ENCODE peak calls at places on chromosomes 13 and 19, in ten cellular contexts. D is AG09309; X is left lung; B is ovary; Z is COR-L47; E is tibial nerve; L is PC-9; H is activated CD8-positive, alpha-beta memory T cell treated with anti-CD3 and anti-CD28 coated beads for 24 hours; J is neuronal stem cell; R is hepatic stellate cell. O is an unnamed sample.

GRCh38 chr13:110123041-110123809 is 183.7 kb downstream of the COL4A1 start:
- DNase-seq in Z (peak), L (no peak), H (no peak), X (no peak), D (no peak), J (no peak), R (no peak), E (no peak), B (no peak), O (no peak)

GRCh38 chr13:33349996-33350826 is 64.7 kb upstream of the STARD13 start:
- DNase-seq in X (peak), R (peak), D (no peak), L (peak), E (peak), H (no peak), Z (no peak), B (peak), J (peak), O (peak)

GRCh38 chr13:46749951-46750350 is 47.0 kb downstream of the ESD start:
- DNase-seq in E (no peak), L (no peak), B (no peak), X (no peak), J (no peak), H (no peak), Z (no peak), D (no peak), R (no peak), O (no peak)

GRCh38 chr19:40921005-40921897 is 39.2 kb upstream of the CYP2A7 start:
- DNase-seq in L (peak), J (no peak), D (no peak), Z (no peak), E (no peak), B (peak), X (peak), R (no peak), H (no peak), O (peak)

GRCh38 chr19:2049741-2050348 is 1.2 kb downstream of the MKNK2 start:
- DNase-seq in Z (peak), D (no peak), R (peak), H (peak), X (peak), B (peak), L (peak), J (no peak), E (peak), O (peak)

GRCh38 chr13:97441414-97441813 is 7.4 kb downstream of the RAP2A start:
- DNase-seq in R (no peak), B (no peak), X (no peak), E (no peak), D (no peak), J (no peak), Z (no peak), L (no peak), H (no peak), O (no peak)

GRCh38 chr13:79525458-79525857 is 44.5 kb downstream of the NDFIP2 start:
- DNase-seq in H (no peak), Z (no peak), B (no peak), L (peak), J (no peak), R (no peak), X (no peak), D (no peak), E (no peak), O (peak)

GRCh38 chr19:57830071-57830602 is at the start of gene ZNF587B:
- DNase-seq in B (peak), H (peak), E (no peak), L (peak), R (peak), Z (peak), X (no peak), J (peak), D (no peak), O (peak)

GRCh38 chr19:50969413-50969760 is at the start of gene KLK6:
- DNase-seq in R (no peak), Z (no peak), X (no peak), D (no peak), L (peak), H (no peak), J (no peak), E (no peak), B (no peak), O (no peak)

GRCh38 chr19:28218728-28219127 is 994.2 kb downstream of the UQCRFS1 start:
- DNase-seq in X (no peak), J (no peak), B (no peak), D (no peak), R (no peak), H (no peak), Z (no peak), L (no peak), E (no peak), O (no peak)

GRCh38 chr13:50911051-50911690 is 1.6 kb downstream of the RNASEH2B start:
- DNase-seq in J (peak), L (no peak), R (no peak), H (no peak), X (no peak), B (no peak), Z (no peak), E (no peak), D (no peak), O (peak)

GRCh38 chr13:50509771-50510441 is 333.6 kb downstream of the DLEU7 start:
- DNase-seq in B (no peak), R (no peak), J (no peak), L (no peak), X (no peak), E (no peak), D (no peak), H (no peak), Z (no peak), O (no peak)

GRCh38 chr13:38265135-38265497 is 84.5 kb upstream of the UFM1 start:
- DNase-seq in H (no peak), Z (no peak), J (no peak), L (no peak), D (no peak), R (no peak), X (peak), E (no peak), B (no peak), O (no peak)